ENCODE peak calls at places on chromosomes 11 and 22, in five cellular contexts. M is fibroblast of lung, G is upper lobe of right lung, X is right lobe of liver, R is adrenal gland. N is an unnamed sample.

GRCh38 chr11:111448420-111448819 is 63.8 kb downstream of the BTG4 start:
- DNase-seq in M (no peak), G (no peak), R (no peak), X (no peak), N (no peak)

GRCh38 chr11:100680070-100680469 is 7.0 kb upstream of the ARHGAP42 start:
- DNase-seq in R (no peak), X (no peak), G (no peak), M (no peak), N (no peak)

GRCh38 chr11:58900479-58901420 is 38.5 kb upstream of the GLYATL1 start:
- DNase-seq in X (peak; percentile 75), M (peak; percentile 78), R (peak; percentile 72), G (peak; percentile 85), N (peak; percentile 58)

GRCh38 chr11:84981296-84981695 is 645.8 kb downstream of the DLG2 start:
- DNase-seq in R (no peak), X (no peak), M (peak; percentile 39), G (no peak), N (no peak)

GRCh38 chr11:107695446-107695845 is 16.4 kb downstream of the SLN start:
- DNase-seq in X (no peak), M (peak; percentile 55), G (no peak), R (no peak), N (no peak)

GRCh38 chr11:33383075-33383919 is 126.1 kb downstream of the HIPK3 start:
- DNase-seq in G (no peak), R (no peak), X (no peak), M (peak; percentile 64), N (no peak)

GRCh38 chr11:19553683-19554333 is 158.8 kb upstream of the NAV2 start:
- DNase-seq in X (peak; percentile 84), M (peak; percentile 43), G (peak; percentile 84), R (peak; percentile 84), N (peak; percentile 75)

GRCh38 chr11:64810891-64811272 is 531 bp upstream of the MEN1 start:
- DNase-seq in R (no peak), M (no peak), G (no peak), X (no peak), N (peak; percentile 58)

GRCh38 chr11:59503276-59503675 is at the start of gene OR4D11:
- DNase-seq in M (no peak), G (no peak), R (no peak), X (no peak), N (no peak)

GRCh38 chr11:128492461-128492860 is 94.9 kb downstream of the ETS1 start:
- DNase-seq in M (peak; percentile 72), R (no peak), X (no peak), G (no peak), N (no peak)

GRCh38 chr22:50306753-50307749 is at the start of gene PLXNB2:
- DNase-seq in X (peak; percentile 84), R (peak; percentile 81), M (peak; percentile 79), G (peak; percentile 92), N (peak; percentile 77)

GRCh38 chr22:20887375-20887774 is 28.6 kb downstream of the SNAP29 start:
- DNase-seq in M (no peak), G (no peak), X (no peak), R (no peak), N (no peak)

GRCh38 chr11:43269229-43269928 is 42.4 kb upstream of the API5 start:
- DNase-seq in G (no peak), M (no peak), X (no peak), R (peak; percentile 17), N (no peak)

GRCh38 chr22:26054846-26055245 is 114.4 kb upstream of the SEZ6L start:
- DNase-seq in M (no peak), G (no peak), X (no peak), R (no peak), N (no peak)

GRCh38 chr11:10044618-10045017 is 249.4 kb downstream of the SBF2 start:
- DNase-seq in R (no peak), M (peak; percentile 43), X (no peak), G (no peak), N (no peak)

GRCh38 chr11:33773399-33774355 is 643 bp downstream of the FBXO3 start:
- DNase-seq in G (no peak), R (no peak), M (peak; percentile 25), X (no peak), N (peak; percentile 14)

GRCh38 chr22:42957958-42958357 is 57.0 kb downstream of the PACSIN2 start:
- DNase-seq in G (no peak), X (no peak), R (no peak), M (no peak), N (no peak)

GRCh38 chr22:42958937-42959336 is 56.0 kb downstream of the PACSIN2 start:
- DNase-seq in M (no peak), R (no peak), G (no peak), X (no peak), N (no peak)

GRCh38 chr22:42960146-42960509 is 54.8 kb downstream of the PACSIN2 start:
- DNase-seq in M (no peak), X (no peak), G (no peak), R (no peak), N (no peak)

GRCh38 chr22:42957544-42957943 is 57.4 kb downstream of the PACSIN2 start:
- DNase-seq in R (no peak), G (no peak), M (no peak), X (no peak), N (no peak)

GRCh38 chr22:42959472-42960145 is 55.3 kb downstream of the PACSIN2 start:
- DNase-seq in R (peak; percentile 83), X (peak; percentile 58), G (no peak), M (peak; percentile 90), N (peak; percentile 94)
- H3K27ac ChIP-seq in R (peak overlapping the region; percentile 78), X (peak overlapping the region; percentile 42), G (peak overlapping the region; percentile 76), M (peak overlapping the region; percentile 51), N (peak overlapping the region; percentile 43)

GRCh38 chr22:32804823-32805585 is 3.5 kb downstream of the TIMP3 start:
- DNase-seq in M (peak; percentile 25), G (no peak), R (no peak), X (no peak), N (no peak)
- H3K4me3 ChIP-seq in M (peak overlapping the region; percentile 66), G (peak overlapping the region; percentile 73), R (peak overlapping the region; percentile 84), X (peak overlapping the region; percentile 79), N (no peak overlapping the region)

DNA sequence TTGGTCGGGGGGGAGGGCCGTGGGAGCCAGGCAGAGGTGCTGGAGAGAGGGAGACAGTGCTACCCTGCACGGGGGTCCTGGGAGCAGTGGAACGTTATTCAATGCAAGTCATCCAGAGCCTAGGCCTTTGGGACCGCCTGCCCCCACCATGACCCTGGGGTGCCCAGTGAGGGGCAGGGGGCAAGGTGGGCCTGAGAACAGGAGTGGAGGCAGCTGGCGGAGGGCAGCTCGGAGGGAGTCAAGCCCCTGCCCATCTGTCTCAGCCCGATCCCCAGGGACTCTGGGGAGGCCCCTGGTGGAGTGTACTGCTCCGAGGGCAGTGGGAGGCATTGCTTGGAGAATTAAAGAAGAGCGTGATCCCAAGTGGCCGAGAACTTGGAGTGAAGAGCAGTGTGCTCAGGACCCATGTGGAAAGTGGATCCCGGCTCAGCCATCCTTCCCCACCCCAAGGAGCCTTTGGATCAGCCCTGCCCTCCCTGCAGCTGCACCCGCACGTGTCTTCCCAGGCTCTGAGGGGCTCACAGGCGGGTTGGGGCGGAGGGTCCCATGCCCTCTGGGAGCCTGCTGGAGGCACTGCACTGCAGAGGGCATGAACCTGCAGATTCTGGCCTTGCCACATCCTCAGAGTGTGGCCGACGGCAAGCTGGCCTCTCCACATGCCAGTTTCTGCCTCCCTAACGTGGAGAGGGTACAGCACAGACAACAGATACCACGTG is 34.0 kb upstream of the SMIM38 start:
- DNase-seq in R (no peak), M (no peak), G (peak; percentile 63), X (no peak), N (no peak)
- H3K27ac ChIP-seq in R (no peak overlapping the region), M (no peak overlapping the region), G (peak overlapping the region; percentile 81), X (no peak overlapping the region), N (no peak overlapping the region)

GRCh38 chr11:116577273-116577672 is 195.5 kb downstream of the BUD13 start:
- DNase-seq in X (no peak), M (no peak), R (no peak), G (no peak), N (no peak)
- H3K4me3 ChIP-seq in X (no peak overlapping the region), M (no peak overlapping the region), R (no peak overlapping the region), G (no peak overlapping the region), N (no peak overlapping the region)

GRCh38 chr22:47090591-47091240 is 328.3 kb downstream of the TBC1D22A start:
- DNase-seq in X (no peak), M (peak; percentile 57), G (no peak), R (no peak), N (peak; percentile 11)
- H3K27ac ChIP-seq in X (no peak overlapping the region), M (peak overlapping the region; percentile 31), G (no peak overlapping the region), R (no peak overlapping the region), N (no peak overlapping the region)

DNA sequence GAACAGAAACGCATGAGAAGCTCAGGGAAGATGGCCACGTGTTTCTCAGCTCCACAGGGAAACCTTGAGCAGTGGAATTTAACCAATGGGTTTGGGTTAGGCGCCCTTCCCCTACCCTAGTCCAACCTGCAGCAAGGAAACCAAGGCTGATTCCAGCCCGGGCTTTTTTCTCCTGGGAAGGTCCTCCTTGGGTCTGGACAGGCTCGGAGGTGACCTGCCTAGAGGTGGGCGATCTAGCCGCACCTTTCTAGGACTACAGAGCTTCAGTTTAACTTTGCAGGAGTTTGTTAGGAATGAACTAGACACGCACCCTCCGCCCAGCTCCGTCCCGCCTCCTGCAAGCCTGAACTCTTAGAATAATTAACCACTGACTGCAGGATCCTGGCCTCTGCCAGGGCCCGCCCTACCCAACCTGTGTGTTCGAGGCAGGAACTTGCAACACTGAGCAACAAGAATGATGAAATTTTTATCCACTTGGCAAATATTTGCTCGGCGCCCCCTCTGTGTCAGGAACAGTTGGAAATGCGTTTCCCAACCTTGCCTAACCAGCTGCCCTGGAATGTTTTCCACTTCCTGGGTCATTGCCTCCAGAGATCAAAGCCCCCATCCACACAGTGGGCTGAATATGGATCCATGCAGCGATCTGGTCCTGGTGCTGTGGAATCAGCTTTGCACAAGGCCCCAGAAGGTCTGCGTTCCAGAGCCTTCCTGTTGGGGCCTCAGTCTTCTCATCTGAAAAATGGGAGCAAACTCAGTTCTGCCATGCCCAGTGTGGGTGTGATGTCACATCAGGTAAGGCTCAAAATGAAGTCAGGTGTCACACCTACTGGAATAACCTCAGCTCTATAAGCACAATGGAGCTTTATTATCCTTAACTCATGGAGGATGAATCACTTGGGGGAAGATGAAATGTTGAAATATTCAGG is 13.3 kb downstream of the MPST start:
- DNase-seq in X (peak; percentile 85), R (no peak), M (peak; percentile 38), G (peak; percentile 90), N (peak; percentile 93)
- H3K4me3 ChIP-seq in X (peak overlapping the region; percentile 50), R (no peak overlapping the region), M (no peak overlapping the region), G (no peak overlapping the region), N (no peak overlapping the region)

N was measured in small intestine.